ENCODE peak calls at places on chromosomes 3 and 15, in seven cellular contexts. C is H1, I is IMR-90, O is H9, P is mesenchymal stem cell, N is mesendoderm, E is trophoblast cell. B is an unnamed sample.

GRCh38 chr15:101470548-101471239 is 18.8 kb downstream of the PCSK6 start:
- DNase-seq in I (no peak), P (no peak), N (peak), E (no peak), O (no peak), C (no peak), B (no peak)

GRCh38 chr3:193821272-193821671 is 228.3 kb downstream of the OPA1 start:
- DNase-seq in N (no peak), I (no peak), C (no peak), P (no peak), E (no peak), O (no peak), B (no peak)

GRCh38 chr3:58234516-58234931 is 3.1 kb upstream of the ABHD6 start:
- DNase-seq in O (no peak), I (peak), N (no peak), C (no peak), P (peak), E (peak), B (no peak)

GRCh38 chr15:45009046-45009445 is 13.9 kb upstream of the SORD start:
- DNase-seq in N (no peak), O (no peak), I (no peak), E (peak), C (no peak), P (no peak), B (no peak)

GRCh38 chr3:32082727-32083126 is 23.7 kb upstream of the GPD1L start:
- DNase-seq in C (no peak), E (no peak), I (no peak), N (no peak), P (peak), O (no peak), B (no peak)

GRCh38 chr3:130635978-130636377 is 110.7 kb downstream of the PIK3R4 start:
- DNase-seq in N (no peak), P (no peak), E (no peak), I (no peak), C (no peak), O (no peak), B (no peak)

GRCh38 chr15:88258021-88258641 is 1.6 kb upstream of the NTRK3 start:
- DNase-seq in O (peak), N (peak), C (peak), E (no peak), P (peak), I (no peak), B (peak)

GRCh38 chr3:14141144-14141543 is 16.3 kb downstream of the TMEM43 start:
- DNase-seq in P (no peak), C (no peak), I (peak), E (no peak), N (no peak), O (no peak), B (no peak)

GRCh38 chr3:114983248-114983647 is 163.8 kb downstream of the ZBTB20 start:
- DNase-seq in N (no peak), O (no peak), I (no peak), E (no peak), P (no peak), C (no peak), B (no peak)

GRCh38 chr3:46865034-46865507 is 1.8 kb upstream of the MYL3 start:
- DNase-seq in P (no peak), N (no peak), E (peak), I (no peak), O (no peak), C (no peak), B (no peak)

GRCh38 chr3:125125822-125126245 is 70.0 kb upstream of the HEG1 start:
- DNase-seq in E (peak), C (no peak), O (no peak), N (no peak), P (peak), I (peak), B (no peak)

GRCh38 chr3:44982817-44983216 is 6.8 kb downstream of the EXOSC7 start:
- DNase-seq in O (no peak), P (no peak), N (no peak), I (no peak), C (no peak), E (no peak), B (no peak)
- H2BK120ac ChIP-seq in O (no peak), P (no peak), N (no peak), I (no peak), C (no peak), E (no peak), B (no peak)

DNA sequence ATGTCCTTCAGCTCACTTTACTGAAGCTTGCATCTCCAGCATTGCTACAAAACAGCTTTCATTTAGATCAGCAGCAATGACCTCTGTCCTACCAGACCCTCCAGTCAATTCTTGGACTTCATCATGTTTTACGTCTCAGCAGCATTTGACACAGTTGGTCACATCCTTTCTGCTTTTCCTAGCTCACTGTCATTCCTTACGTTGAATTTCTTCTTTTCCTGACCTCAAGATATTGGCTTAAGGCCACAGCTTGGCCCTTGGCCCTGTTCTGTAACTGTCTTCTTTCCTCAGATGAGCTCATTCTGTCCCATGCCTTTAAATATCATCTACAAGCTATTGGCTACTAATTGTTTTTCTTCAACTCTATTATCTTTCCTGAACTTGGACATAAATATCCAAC is 576.2 kb upstream of the KCNMB2 start:
- DNase-seq in P (peak), E (no peak), N (no peak), C (no peak), O (no peak), I (peak), B (no peak)
- H2BK120ac ChIP-seq in P (no peak), E (no peak), N (no peak), C (no peak), O (no peak), I (no peak), B (no peak)

GRCh38 chr15:69161878-69162213 is 1.4 kb downstream of the GLCE start:
- DNase-seq in C (no peak), N (no peak), E (no peak), O (no peak), P (no peak), I (peak), B (no peak)

GRCh38 chr15:69160976-69161877 is 792 bp downstream of the GLCE start:
- DNase-seq in E (peak), N (peak), O (peak), P (peak), C (peak), I (peak), B (peak)

GRCh38 chr15:69165637-69166025 is 5.2 kb downstream of the GLCE start:
- DNase-seq in E (no peak), O (no peak), I (no peak), C (no peak), N (no peak), P (no peak), B (no peak)

GRCh38 chr15:69164807-69165636 is 4.6 kb downstream of the GLCE start:
- DNase-seq in N (no peak), E (no peak), P (peak), C (no peak), O (no peak), I (peak), B (no peak)

DNA sequence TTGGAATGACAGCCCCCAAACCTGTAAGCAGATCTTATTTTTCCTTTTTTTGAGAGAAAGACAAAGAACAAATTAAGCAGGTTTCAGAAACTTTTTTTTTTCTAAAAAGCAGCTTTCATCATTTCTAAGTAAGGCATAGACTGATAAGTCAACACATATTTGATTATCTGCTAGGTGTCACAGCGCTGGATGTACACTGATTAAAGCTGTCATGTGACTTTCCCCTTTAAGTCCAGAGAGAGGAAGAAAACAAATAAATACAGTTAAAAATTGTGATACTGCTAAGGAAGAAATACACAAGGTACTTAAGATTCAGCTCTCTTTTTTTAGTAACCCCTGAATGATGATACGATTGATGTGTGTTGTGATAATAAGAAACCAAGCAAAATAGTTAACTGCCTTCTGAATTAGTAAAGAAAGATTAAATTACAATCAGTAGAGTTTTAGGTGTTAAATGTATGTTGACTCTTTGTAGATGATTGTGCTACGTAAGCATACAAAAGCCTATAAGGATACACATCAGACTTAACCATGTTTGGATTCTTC is 2.8 kb downstream of the GLCE start:
- DNase-seq in E (no peak), O (no peak), C (no peak), N (no peak), I (no peak), P (no peak), B (no peak)
- H2BK120ac ChIP-seq in E (no peak), O (no peak), C (no peak), N (no peak), I (no peak), P (no peak), B (no peak)

GRCh38 chr3:25174251-25174650 is 253.8 kb upstream of the RARB start:
- DNase-seq in O (no peak), I (no peak), E (no peak), C (no peak), P (no peak), N (no peak), B (no peak)

GRCh38 chr3:25182794-25183193 is 245.3 kb upstream of the RARB start:
- DNase-seq in P (no peak), I (no peak), E (no peak), N (no peak), C (no peak), O (no peak), B (no peak)

GRCh38 chr3:25176999-25177398 is 251.1 kb upstream of the RARB start:
- DNase-seq in E (no peak), O (no peak), P (no peak), N (no peak), I (no peak), C (no peak), B (no peak)

GRCh38 chr3:25181096-25181495 is 247.0 kb upstream of the RARB start:
- DNase-seq in P (no peak), I (no peak), O (no peak), C (no peak), E (no peak), N (no peak), B (no peak)

DNA sequence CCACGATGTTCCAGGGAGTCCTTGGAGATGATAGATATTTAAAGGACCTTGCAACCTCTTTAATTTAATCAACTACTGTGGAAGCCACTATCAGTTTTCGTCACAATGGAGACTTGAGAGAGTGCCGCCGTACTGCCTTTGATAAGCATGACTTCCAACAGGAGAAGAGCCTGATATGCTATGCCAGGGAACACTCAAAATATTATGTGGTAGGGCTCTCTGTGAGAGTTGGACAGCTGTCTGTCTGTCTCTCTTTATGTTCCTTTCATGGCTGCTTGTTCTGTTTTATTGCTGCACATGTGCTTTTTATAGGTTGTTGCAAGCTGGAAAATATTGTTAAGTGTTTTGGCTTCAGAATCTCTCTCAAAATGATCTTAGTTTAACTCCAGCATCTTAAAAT is 249.4 kb upstream of the RARB start:
- DNase-seq in I (no peak), P (no peak), N (no peak), E (no peak), O (no peak), C (no peak), B (no peak)
- H2BK120ac ChIP-seq in I (no peak), P (no peak), N (no peak), E (no peak), O (no peak), C (no peak), B (no peak)

DNA sequence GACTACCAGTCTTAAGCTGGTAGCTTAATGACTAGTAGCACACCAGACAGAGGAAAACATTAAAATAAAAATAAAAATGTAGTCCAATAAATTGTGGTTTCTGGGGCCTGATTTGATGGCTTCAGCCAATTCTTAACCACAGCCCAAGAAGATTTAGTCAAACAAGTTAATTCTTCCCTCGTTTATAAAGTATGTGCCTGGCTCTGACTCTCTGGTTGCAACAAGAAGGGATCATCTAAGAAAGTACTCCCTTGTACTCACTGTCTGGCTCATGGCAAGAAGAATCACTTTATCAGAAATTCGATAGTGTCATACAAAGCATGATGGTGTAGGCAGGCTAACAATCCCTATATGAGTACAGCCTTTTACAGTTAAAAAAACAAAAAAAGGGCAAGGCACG is 141.9 kb downstream of the P3H2 start:
- DNase-seq in P (no peak), C (no peak), E (no peak), O (no peak), N (no peak), I (no peak), B (no peak)
- H2BK120ac ChIP-seq in P (no peak), C (no peak), E (no peak), O (no peak), N (no peak), I (no peak), B (no peak)

DNA sequence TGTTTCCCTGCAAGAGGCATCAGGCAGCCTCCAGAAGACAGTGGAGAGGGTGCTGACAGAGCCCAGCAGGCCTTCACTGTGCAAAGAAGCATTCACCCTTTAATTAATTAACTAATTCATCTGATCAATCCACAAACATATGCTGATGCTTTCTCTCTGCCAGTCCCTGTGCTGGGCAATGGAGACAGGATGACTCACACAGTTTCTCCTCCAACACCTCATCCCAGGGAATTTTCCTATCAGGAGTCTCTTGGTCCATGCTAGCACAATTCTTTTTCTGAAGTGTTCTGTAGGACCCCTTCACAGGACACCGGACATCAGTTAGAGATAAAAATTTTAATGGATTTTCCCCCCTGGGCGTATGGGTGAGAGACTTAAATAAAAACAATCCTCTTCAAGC is 24.8 kb downstream of the MEX3B start:
- DNase-seq in N (peak), I (peak), P (peak), O (no peak), C (no peak), E (no peak), B (no peak)
- H2BK120ac ChIP-seq in N (no peak), I (no peak), P (no peak), O (no peak), C (no peak), E (no peak), B (no peak)

GRCh38 chr3:63141-63845 is 133.3 kb upstream of the CHL1 start:
- DNase-seq in P (no peak), E (no peak), O (no peak), C (no peak), N (peak), I (no peak), B (no peak)

GRCh38 chr3:54240-54639 is 142.3 kb upstream of the CHL1 start:
- DNase-seq in E (no peak), P (no peak), O (no peak), C (no peak), I (no peak), N (peak), B (no peak)

GRCh38 chr3:56672-57071 is 139.9 kb upstream of the CHL1 start:
- DNase-seq in P (no peak), E (no peak), O (no peak), N (no peak), I (no peak), C (no peak), B (no peak)

GRCh38 chr3:59818-60217 is 136.7 kb upstream of the CHL1 start:
- DNase-seq in O (no peak), I (no peak), N (no peak), C (no peak), E (no peak), P (no peak), B (no peak)
- H2BK120ac ChIP-seq in O (no peak), I (no peak), N (no peak), C (no peak), E (no peak), P (no peak), B (no peak)

GRCh38 chr15:74421302-74422245 is 12.2 kb downstream of the SEMA7A start:
- DNase-seq in P (no peak), I (no peak), E (no peak), O (no peak), C (no peak), N (no peak), B (no peak)

GRCh38 chr15:74418575-74419338 is 15.0 kb downstream of the SEMA7A start:
- DNase-seq in E (no peak), I (no peak), N (no peak), C (no peak), P (no peak), O (no peak), B (no peak)

GRCh38 chr15:74419432-74419831 is 14.3 kb downstream of the SEMA7A start:
- DNase-seq in N (no peak), P (no peak), O (no peak), C (no peak), E (no peak), I (no peak), B (no peak)

GRCh38 chr15:74422370-74422722 is 11.4 kb downstream of the SEMA7A start:
- DNase-seq in C (no peak), P (no peak), I (no peak), N (no peak), O (no peak), E (no peak), B (no peak)

GRCh38 chr15:74420193-74420905 is 13.4 kb downstream of the SEMA7A start:
- DNase-seq in P (no peak), O (no peak), N (no peak), C (no peak), I (no peak), E (no peak), B (no peak)
- H2BK120ac ChIP-seq in P (no peak), O (no peak), N (no peak), C (no peak), I (peak), E (no peak), B (no peak)